ENCODE peak calls at places on chromosomes 1 and 21, in four cellular contexts. I is K562, X is H1, T is HepG2. J is an unnamed sample.

GRCh38 chr1:195345149-195345548 is 1263.1 kb downstream of the KCNT2 start:
- DNase-seq in I (no peak), T (peak; percentile 16), X (peak; percentile 61), J (peak; percentile 62)

GRCh38 chr1:156767879-156768608 is 709 bp downstream of the PRCC start:
- DNase-seq in I (peak; percentile 68), X (peak; percentile 82), T (no peak), J (no peak)

GRCh38 chr1:209627349-209628196 is 24.7 kb downstream of the LAMB3 start:
- DNase-seq in T (peak; percentile 46), X (peak; percentile 98), I (peak; percentile 86), J (peak; percentile 35)

GRCh38 chr1:240611619-240612490 is at the start of gene GREM2:
- DNase-seq in I (no peak), X (peak; percentile 67), T (no peak), J (no peak)

GRCh38 chr1:198530964-198531363 is 9.5 kb downstream of the ATP6V1G3 start:
- DNase-seq in T (no peak), I (no peak), X (no peak), J (no peak)

GRCh38 chr1:233614173-233614742 is 352 bp downstream of the KCNK1 start:
- DNase-seq in X (peak; percentile 73), T (no peak), I (peak; percentile 35), J (peak; percentile 29)

GRCh38 chr21:17438642-17439041 is 74.2 kb upstream of the CXADR start:
- DNase-seq in X (peak; percentile 49), I (no peak), T (peak; percentile 87), J (no peak)

GRCh38 chr1:26705788-26706237 is 10.0 kb downstream of the ARID1A start:
- DNase-seq in T (peak; percentile 81), X (no peak), I (no peak), J (no peak)

GRCh38 chr1:229572286-229572685 is 13.8 kb upstream of the ABCB10 start:
- DNase-seq in I (no peak), T (peak; percentile 12), X (no peak), J (no peak)

GRCh38 chr1:32884726-32885125 is 1.6 kb upstream of the HPCA start:
- DNase-seq in I (no peak), T (no peak), X (peak; percentile 51), J (no peak)

GRCh38 chr1:200610846-200611245 is 9.7 kb downstream of the KIF14 start:
- DNase-seq in I (no peak), T (no peak), X (no peak), J (no peak)

GRCh38 chr1:914253-914890 is 9.4 kb upstream of the SAMD11 start:
- DNase-seq in I (no peak), T (no peak), X (no peak), J (no peak)

GRCh38 chr1:41319106-41319755 is 42.0 kb upstream of the FOXO6 start:
- DNase-seq in I (no peak), T (no peak), X (peak; percentile 34), J (no peak)
- TF ChIP-seq FOSL1 in I (no peak), T (no peak), X (no peak), J (no peak)

DNA sequence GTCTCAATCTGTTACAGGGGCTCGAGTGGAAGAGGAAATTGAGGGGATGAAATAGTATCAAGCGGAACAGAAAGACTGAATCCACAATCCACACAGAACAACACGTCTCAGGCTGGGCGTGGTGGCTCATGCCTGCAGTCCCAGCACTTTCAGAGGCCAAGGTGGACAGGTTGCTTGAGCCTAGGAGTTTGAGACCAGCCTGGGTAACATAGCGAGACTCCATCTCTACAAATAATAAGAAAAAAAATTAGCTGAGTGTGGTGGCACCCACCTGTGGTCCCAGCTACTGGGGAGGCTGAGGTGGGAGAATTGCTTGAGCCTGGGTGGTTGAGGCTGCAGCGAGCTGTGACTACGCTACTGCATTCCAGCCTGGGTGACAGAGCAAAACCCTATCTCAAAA is 25.7 kb downstream of the VPS26C start:
- DNase-seq in T (no peak), X (peak; percentile 23), I (no peak), J (no peak)
- TF ChIP-seq MAX in T (no peak), X (no peak), I (no peak), J (no peak)

GRCh38 chr1:168136709-168137514 is at the start of gene GPR161:
- DNase-seq in I (peak; percentile 88), T (no peak), X (peak; percentile 85), J (no peak)
- TF ChIP-seq ZNF274 in I (no peak), T (no peak), X (no peak), J (no peak)

GRCh38 chr1:63713041-63713440 is 60.8 kb upstream of the ROR1 start:
- DNase-seq in I (no peak), X (no peak), T (no peak), J (no peak)

GRCh38 chr1:63714482-63714760 is 59.4 kb upstream of the ROR1 start:
- DNase-seq in X (no peak), T (no peak), I (no peak), J (no peak)

GRCh38 chr1:63710776-63711175 is 63.0 kb upstream of the ROR1 start:
- DNase-seq in X (no peak), I (no peak), T (no peak), J (no peak)

GRCh38 chr1:63710306-63710705 is 63.5 kb upstream of the ROR1 start:
- DNase-seq in T (no peak), I (no peak), X (no peak), J (no peak)

DNA sequence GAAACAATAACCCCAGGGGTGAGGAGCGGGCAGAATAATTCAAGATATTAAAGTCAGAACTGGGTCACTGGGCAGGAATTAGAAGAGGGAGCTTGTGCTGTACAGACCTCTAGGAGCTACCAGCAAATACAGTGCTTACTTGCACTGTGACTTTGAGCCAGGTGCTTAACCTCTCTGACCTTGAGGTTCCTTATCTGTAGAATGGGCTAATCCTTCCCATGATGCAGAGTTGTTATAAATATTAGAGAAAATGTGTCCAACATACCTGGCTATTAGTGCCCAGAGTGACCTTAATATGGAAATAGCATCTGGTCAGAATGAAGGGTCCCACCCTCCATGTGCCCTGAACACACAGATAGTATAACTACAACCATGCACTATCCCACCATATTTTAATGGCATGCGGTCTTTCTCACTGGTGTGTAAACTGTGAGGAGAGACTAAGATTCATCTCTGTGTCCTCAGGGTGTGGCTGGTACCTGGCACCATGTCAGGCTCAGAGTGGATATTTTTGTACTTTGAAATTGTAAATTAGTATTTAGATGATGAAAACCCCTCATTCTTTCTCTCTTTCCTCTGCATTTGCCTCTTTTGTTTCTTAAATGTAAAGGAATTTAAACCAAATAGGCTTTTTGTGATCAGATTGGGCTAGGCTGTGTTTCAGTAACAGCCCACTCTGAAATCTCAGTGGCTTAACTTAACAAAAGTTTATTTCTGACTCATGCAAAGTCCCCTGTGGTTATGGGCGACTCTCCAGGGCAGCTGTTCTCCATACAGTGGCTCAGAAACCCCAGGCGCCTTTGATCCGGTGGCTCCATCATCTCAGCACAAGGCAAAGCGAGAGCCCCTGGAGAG is 60.0 kb upstream of the ROR1 start:
- DNase-seq in I (no peak), X (no peak), T (no peak), J (peak; percentile 57)
- TF ChIP-seq FOSL1 in I (no peak), X (no peak), T (no peak), J (peak; percentile 51)

DNA sequence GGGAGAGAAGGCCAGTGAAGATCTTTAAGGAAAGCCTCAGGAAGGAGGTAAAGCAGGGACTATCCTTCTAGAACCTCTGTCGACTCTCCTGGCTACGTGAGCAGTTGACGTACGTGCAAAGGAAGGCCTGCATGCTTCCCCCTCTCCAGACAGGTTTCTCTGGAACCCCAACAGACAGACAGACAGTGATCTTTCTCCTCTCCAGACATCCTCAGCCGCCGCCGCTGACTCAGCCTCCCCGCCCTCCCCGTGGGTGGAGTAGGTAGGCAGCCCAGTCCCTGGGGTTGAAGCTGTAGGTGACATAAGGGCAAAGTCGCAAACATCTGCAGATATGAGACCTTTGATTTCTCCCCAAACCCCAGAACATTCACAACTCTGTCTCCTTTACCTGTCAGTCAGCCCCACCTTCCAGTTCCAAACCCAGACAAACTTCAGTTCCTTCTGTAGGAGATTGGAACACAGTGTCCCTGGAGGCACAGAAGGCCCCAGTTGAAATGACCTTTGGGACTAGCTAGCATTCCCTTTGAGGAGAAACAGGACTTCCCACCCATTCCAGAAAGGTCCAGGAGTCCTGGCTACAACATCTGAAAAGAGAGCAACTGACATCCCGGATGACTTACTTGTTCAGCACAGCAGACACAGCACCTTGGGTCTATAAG is 145.9 kb upstream of the JUN start:
- DNase-seq in I (peak; percentile 62), X (no peak), T (no peak), J (no peak)
- TF ChIP-seq MAX in I (no peak), X (no peak), T (no peak), J (no peak)

DNA sequence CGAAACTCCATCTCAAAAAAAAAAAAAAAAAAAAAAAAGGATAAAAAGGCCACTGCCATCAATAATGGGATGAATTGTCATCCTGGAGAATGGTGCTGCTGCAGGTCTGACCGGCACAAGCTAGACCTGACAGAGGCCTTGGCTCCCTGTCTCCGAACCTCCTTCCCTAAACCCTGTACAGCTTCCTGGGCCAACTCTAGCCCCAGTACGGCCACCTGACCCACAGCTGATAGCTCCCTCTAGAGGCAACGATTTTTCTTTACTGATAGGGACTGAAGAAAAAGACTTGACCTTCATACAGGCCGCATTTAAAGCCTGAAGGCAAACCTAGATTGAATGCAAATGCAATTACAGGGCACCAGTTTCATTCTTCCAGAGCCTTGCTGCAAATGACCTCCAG is 30.7 kb downstream of the NOL9 start:
- DNase-seq in I (peak; percentile 82), X (no peak), T (peak; percentile 65), J (peak; percentile 41)
- TF ChIP-seq ZNF274 in I (no peak), X (no peak), T (no peak), J (no peak)

GRCh38 chr1:59592924-59593323 is 221.8 kb upstream of the HOOK1 start:
- DNase-seq in I (no peak), T (no peak), X (no peak), J (no peak)

GRCh38 chr1:59596956-59597355 is 217.8 kb upstream of the HOOK1 start:
- DNase-seq in T (no peak), I (no peak), X (no peak), J (no peak)

GRCh38 chr1:59596432-59596831 is 218.3 kb upstream of the HOOK1 start:
- DNase-seq in I (no peak), X (no peak), T (no peak), J (no peak)

GRCh38 chr1:59595774-59596173 is 219.0 kb upstream of the HOOK1 start:
- DNase-seq in X (no peak), I (no peak), T (no peak), J (no peak)

GRCh38 chr1:59593798-59594790 is 220.7 kb upstream of the HOOK1 start:
- DNase-seq in T (peak; percentile 65), X (no peak), I (no peak), J (no peak)
- TF ChIP-seq FOSL1 in T (no peak), X (no peak), I (no peak), J (no peak)

J was measured in HCT116.